ENCODE peak calls at places on chromosomes 1 and 21, in eight cellular contexts. One of them, this sample, is unnamed.

GRCh38 chr1:7621334-7622219 is 149.5 kb upstream of the VAMP3 start:
- DNase-seq in stimulated activated CD8-positive, alpha-beta memory T cell treated with anti-CD3 and anti-CD28 coated beads, Interleukin-15, amount 100 ng/mL, for 24 hours: no peak
- DNase-seq in AG04450: no peak
- DNase-seq in NCI-H1092: no peak
- DNase-seq in B cell: no peak
- DNase-seq in T47D: no peak
- DNase-seq in small intestine: peak; percentile 4
- DNase-seq in Panc1: no peak
- DNase-seq in this sample: no peak

GRCh38 chr1:2840036-2840809 is 38.7 kb upstream of the TTC34 start:
- DNase-seq in Panc1: no peak
- DNase-seq in AG04450: no peak
- DNase-seq in B cell: no peak
- DNase-seq in small intestine: peak; percentile 25
- DNase-seq in stimulated activated CD8-positive, alpha-beta memory T cell treated with anti-CD3 and anti-CD28 coated beads, Interleukin-15, amount 100 ng/mL, for 24 hours: no peak
- DNase-seq in T47D: no peak
- DNase-seq in NCI-H1092: no peak
- DNase-seq in this sample: peak; percentile 68

GRCh38 chr1:89484097-89485038 is 40.3 kb upstream of the LRRC8B start:
- DNase-seq in NCI-H1092: no peak
- DNase-seq in stimulated activated CD8-positive, alpha-beta memory T cell treated with anti-CD3 and anti-CD28 coated beads, Interleukin-15, amount 100 ng/mL, for 24 hours: no peak
- DNase-seq in T47D: no peak
- DNase-seq in AG04450: no peak
- DNase-seq in small intestine: no peak
- DNase-seq in B cell: no peak
- DNase-seq in Panc1: no peak
- DNase-seq in this sample: no peak

GRCh38 chr1:225871374-225872074 is 10.7 kb downstream of the TMEM63A start:
- DNase-seq in NCI-H1092: peak; percentile 89
- DNase-seq in small intestine: no peak
- DNase-seq in Panc1: peak; percentile 80
- DNase-seq in B cell: no peak
- DNase-seq in AG04450: no peak
- DNase-seq in stimulated activated CD8-positive, alpha-beta memory T cell treated with anti-CD3 and anti-CD28 coated beads, Interleukin-15, amount 100 ng/mL, for 24 hours: no peak
- DNase-seq in T47D: no peak
- DNase-seq in this sample: no peak

GRCh38 chr21:43866233-43866632 is 1.2 kb downstream of the AGPAT3 start:
- DNase-seq in AG04450: no peak
- DNase-seq in B cell: peak; percentile 72
- DNase-seq in small intestine: peak; percentile 43
- DNase-seq in Panc1: no peak
- DNase-seq in NCI-H1092: no peak
- DNase-seq in T47D: no peak
- DNase-seq in stimulated activated CD8-positive, alpha-beta memory T cell treated with anti-CD3 and anti-CD28 coated beads, Interleukin-15, amount 100 ng/mL, for 24 hours: peak; percentile 29
- DNase-seq in this sample: no peak

GRCh38 chr1:155889566-155889965 is 21.6 kb downstream of the RIT1 start:
- DNase-seq in NCI-H1092: no peak
- DNase-seq in small intestine: no peak
- DNase-seq in AG04450: no peak
- DNase-seq in B cell: no peak
- DNase-seq in stimulated activated CD8-positive, alpha-beta memory T cell treated with anti-CD3 and anti-CD28 coated beads, Interleukin-15, amount 100 ng/mL, for 24 hours: no peak
- DNase-seq in T47D: no peak
- DNase-seq in Panc1: no peak
- DNase-seq in this sample: no peak

GRCh38 chr1:155086182-155086741 is 7.6 kb downstream of the EFNA3 start:
- DNase-seq in B cell: peak; percentile 83
- DNase-seq in small intestine: peak; percentile 49
- DNase-seq in T47D: peak; percentile 54
- DNase-seq in Panc1: no peak
- DNase-seq in stimulated activated CD8-positive, alpha-beta memory T cell treated with anti-CD3 and anti-CD28 coated beads, Interleukin-15, amount 100 ng/mL, for 24 hours: peak; percentile 81
- DNase-seq in NCI-H1092: peak; percentile 25
- DNase-seq in AG04450: no peak
- DNase-seq in this sample: peak; percentile 79

GRCh38 chr1:208083016-208083714 is 161.0 kb downstream of the PLXNA2 start:
- DNase-seq in Panc1: no peak
- DNase-seq in stimulated activated CD8-positive, alpha-beta memory T cell treated with anti-CD3 and anti-CD28 coated beads, Interleukin-15, amount 100 ng/mL, for 24 hours: no peak
- DNase-seq in B cell: no peak
- DNase-seq in NCI-H1092: no peak
- DNase-seq in T47D: no peak
- DNase-seq in small intestine: no peak
- DNase-seq in AG04450: no peak
- DNase-seq in this sample: no peak

GRCh38 chr1:167482184-167482583 is 36.1 kb downstream of the CD247 start:
- DNase-seq in Panc1: no peak
- DNase-seq in T47D: no peak
- DNase-seq in B cell: no peak
- DNase-seq in stimulated activated CD8-positive, alpha-beta memory T cell treated with anti-CD3 and anti-CD28 coated beads, Interleukin-15, amount 100 ng/mL, for 24 hours: no peak
- DNase-seq in small intestine: no peak
- DNase-seq in AG04450: no peak
- DNase-seq in NCI-H1092: no peak
- DNase-seq in this sample: peak; percentile 82

GRCh38 chr1:57848406-57848805 is 424.5 kb upstream of the DAB1 start:
- DNase-seq in NCI-H1092: no peak
- DNase-seq in T47D: no peak
- DNase-seq in B cell: no peak
- DNase-seq in AG04450: no peak
- DNase-seq in Panc1: no peak
- DNase-seq in small intestine: no peak
- DNase-seq in stimulated activated CD8-positive, alpha-beta memory T cell treated with anti-CD3 and anti-CD28 coated beads, Interleukin-15, amount 100 ng/mL, for 24 hours: no peak
- DNase-seq in this sample: no peak

GRCh38 chr1:33330906-33331305 is 10.0 kb upstream of the A3GALT2 start:
- DNase-seq in B cell: no peak
- DNase-seq in AG04450: no peak
- DNase-seq in NCI-H1092: no peak
- DNase-seq in Panc1: no peak
- DNase-seq in stimulated activated CD8-positive, alpha-beta memory T cell treated with anti-CD3 and anti-CD28 coated beads, Interleukin-15, amount 100 ng/mL, for 24 hours: no peak
- DNase-seq in small intestine: no peak
- DNase-seq in T47D: no peak
- DNase-seq in this sample: no peak

GRCh38 chr21:37636152-37636860 is 269.7 kb downstream of the DYRK1A start:
- DNase-seq in T47D: peak; percentile 67
- DNase-seq in NCI-H1092: no peak
- DNase-seq in small intestine: no peak
- DNase-seq in Panc1: peak; percentile 50
- DNase-seq in stimulated activated CD8-positive, alpha-beta memory T cell treated with anti-CD3 and anti-CD28 coated beads, Interleukin-15, amount 100 ng/mL, for 24 hours: no peak
- DNase-seq in AG04450: peak; percentile 16
- DNase-seq in B cell: no peak
- DNase-seq in this sample: no peak

GRCh38 chr21:38773108-38774061 is 32.3 kb upstream of the ETS2 start:
- DNase-seq in AG04450: peak; percentile 93
- DNase-seq in stimulated activated CD8-positive, alpha-beta memory T cell treated with anti-CD3 and anti-CD28 coated beads, Interleukin-15, amount 100 ng/mL, for 24 hours: no peak
- DNase-seq in NCI-H1092: no peak
- DNase-seq in Panc1: peak; percentile 52
- DNase-seq in small intestine: no peak
- DNase-seq in T47D: no peak
- DNase-seq in B cell: no peak
- DNase-seq in this sample: no peak

GRCh38 chr1:42240964-42241755 is 76.6 kb upstream of the GUCA2A start:
- DNase-seq in AG04450: no peak
- DNase-seq in NCI-H1092: no peak
- DNase-seq in small intestine: no peak
- DNase-seq in stimulated activated CD8-positive, alpha-beta memory T cell treated with anti-CD3 and anti-CD28 coated beads, Interleukin-15, amount 100 ng/mL, for 24 hours: no peak
- DNase-seq in Panc1: no peak
- DNase-seq in B cell: no peak
- DNase-seq in T47D: no peak
- DNase-seq in this sample: no peak

GRCh38 chr1:230044729-230045128 is 22.3 kb upstream of the GALNT2 start:
- DNase-seq in T47D: no peak
- DNase-seq in stimulated activated CD8-positive, alpha-beta memory T cell treated with anti-CD3 and anti-CD28 coated beads, Interleukin-15, amount 100 ng/mL, for 24 hours: no peak
- DNase-seq in small intestine: no peak
- DNase-seq in AG04450: no peak
- DNase-seq in B cell: no peak
- DNase-seq in Panc1: no peak
- DNase-seq in NCI-H1092: no peak
- DNase-seq in this sample: no peak

GRCh38 chr1:92973203-92973907 is 12.1 kb upstream of the DIPK1A start:
- DNase-seq in NCI-H1092: no peak
- DNase-seq in T47D: no peak
- DNase-seq in Panc1: no peak
- DNase-seq in small intestine: no peak
- DNase-seq in stimulated activated CD8-positive, alpha-beta memory T cell treated with anti-CD3 and anti-CD28 coated beads, Interleukin-15, amount 100 ng/mL, for 24 hours: no peak
- DNase-seq in AG04450: no peak
- DNase-seq in B cell: no peak
- DNase-seq in this sample: no peak

GRCh38 chr1:197200468-197200899 is 54.0 kb upstream of the ASPM start:
- DNase-seq in B cell: no peak
- DNase-seq in small intestine: no peak
- DNase-seq in Panc1: no peak
- DNase-seq in NCI-H1092: no peak
- DNase-seq in T47D: no peak
- DNase-seq in AG04450: no peak
- DNase-seq in stimulated activated CD8-positive, alpha-beta memory T cell treated with anti-CD3 and anti-CD28 coated beads, Interleukin-15, amount 100 ng/mL, for 24 hours: peak; percentile 0
- DNase-seq in this sample: no peak

GRCh38 chr1:150576367-150576711 is 3.1 kb downstream of the MCL1 start:
- DNase-seq in NCI-H1092: no peak
- DNase-seq in B cell: no peak
- DNase-seq in AG04450: no peak
- DNase-seq in stimulated activated CD8-positive, alpha-beta memory T cell treated with anti-CD3 and anti-CD28 coated beads, Interleukin-15, amount 100 ng/mL, for 24 hours: no peak
- DNase-seq in T47D: no peak
- DNase-seq in Panc1: no peak
- DNase-seq in small intestine: peak; percentile 45
- DNase-seq in this sample: no peak

GRCh38 chr1:175882192-175882591 is 138.8 kb upstream of the TNR start:
- DNase-seq in T47D: no peak
- DNase-seq in Panc1: no peak
- DNase-seq in stimulated activated CD8-positive, alpha-beta memory T cell treated with anti-CD3 and anti-CD28 coated beads, Interleukin-15, amount 100 ng/mL, for 24 hours: no peak
- DNase-seq in AG04450: no peak
- DNase-seq in NCI-H1092: no peak
- DNase-seq in small intestine: no peak
- DNase-seq in B cell: no peak
- DNase-seq in this sample: no peak

GRCh38 chr1:185775505-185775904 is 41.3 kb downstream of the HMCN1 start:
- DNase-seq in Panc1: no peak
- DNase-seq in small intestine: no peak
- DNase-seq in stimulated activated CD8-positive, alpha-beta memory T cell treated with anti-CD3 and anti-CD28 coated beads, Interleukin-15, amount 100 ng/mL, for 24 hours: no peak
- DNase-seq in AG04450: no peak
- DNase-seq in T47D: no peak
- DNase-seq in NCI-H1092: no peak
- DNase-seq in B cell: no peak
- DNase-seq in this sample: no peak

GRCh38 chr1:53913352-53914043 is 19.5 kb downstream of the DIO1 start:
- DNase-seq in B cell: no peak
- DNase-seq in NCI-H1092: no peak
- DNase-seq in stimulated activated CD8-positive, alpha-beta memory T cell treated with anti-CD3 and anti-CD28 coated beads, Interleukin-15, amount 100 ng/mL, for 24 hours: no peak
- DNase-seq in Panc1: no peak
- DNase-seq in small intestine: no peak
- DNase-seq in T47D: no peak
- DNase-seq in AG04450: no peak
- DNase-seq in this sample: no peak

GRCh38 chr1:57600424-57600823 is 176.6 kb upstream of the DAB1 start:
- DNase-seq in small intestine: no peak
- DNase-seq in stimulated activated CD8-positive, alpha-beta memory T cell treated with anti-CD3 and anti-CD28 coated beads, Interleukin-15, amount 100 ng/mL, for 24 hours: no peak
- DNase-seq in T47D: no peak
- DNase-seq in B cell: no peak
- DNase-seq in AG04450: no peak
- DNase-seq in Panc1: no peak
- DNase-seq in NCI-H1092: no peak
- DNase-seq in this sample: no peak

GRCh38 chr1:80059940-80060339 is 1053.4 kb upstream of the ADGRL4 start:
- DNase-seq in NCI-H1092: no peak
- DNase-seq in Panc1: no peak
- DNase-seq in stimulated activated CD8-positive, alpha-beta memory T cell treated with anti-CD3 and anti-CD28 coated beads, Interleukin-15, amount 100 ng/mL, for 24 hours: no peak
- DNase-seq in AG04450: no peak
- DNase-seq in B cell: no peak
- DNase-seq in small intestine: no peak
- DNase-seq in T47D: no peak
- DNase-seq in this sample: no peak

GRCh38 chr1:86778510-86779218 is 74.3 kb downstream of the SH3GLB1 start:
- DNase-seq in B cell: no peak
- DNase-seq in T47D: no peak
- DNase-seq in Panc1: no peak
- DNase-seq in NCI-H1092: no peak
- DNase-seq in stimulated activated CD8-positive, alpha-beta memory T cell treated with anti-CD3 and anti-CD28 coated beads, Interleukin-15, amount 100 ng/mL, for 24 hours: no peak
- DNase-seq in small intestine: peak; percentile 83
- DNase-seq in AG04450: no peak
- DNase-seq in this sample: no peak

GRCh38 chr21:23968722-23969647 is 1638.3 kb downstream of the MRPL39 start:
- DNase-seq in small intestine: peak; percentile 12
- DNase-seq in AG04450: peak; percentile 7
- DNase-seq in NCI-H1092: peak; percentile 78
- DNase-seq in B cell: peak; percentile 67
- DNase-seq in stimulated activated CD8-positive, alpha-beta memory T cell treated with anti-CD3 and anti-CD28 coated beads, Interleukin-15, amount 100 ng/mL, for 24 hours: peak; percentile 6
- DNase-seq in Panc1: peak; percentile 57
- DNase-seq in T47D: no peak
- DNase-seq in this sample: peak; percentile 75

GRCh38 chr1:93358293-93358692 is 12.6 kb downstream of the DR1 start:
- DNase-seq in Panc1: no peak
- DNase-seq in small intestine: no peak
- DNase-seq in AG04450: no peak
- DNase-seq in T47D: no peak
- DNase-seq in stimulated activated CD8-positive, alpha-beta memory T cell treated with anti-CD3 and anti-CD28 coated beads, Interleukin-15, amount 100 ng/mL, for 24 hours: no peak
- DNase-seq in B cell: no peak
- DNase-seq in NCI-H1092: no peak
- DNase-seq in this sample: no peak

GRCh38 chr1:241560511-241561187 is 28.5 kb downstream of the KMO start:
- DNase-seq in T47D: no peak
- DNase-seq in AG04450: no peak
- DNase-seq in small intestine: no peak
- DNase-seq in B cell: no peak
- DNase-seq in stimulated activated CD8-positive, alpha-beta memory T cell treated with anti-CD3 and anti-CD28 coated beads, Interleukin-15, amount 100 ng/mL, for 24 hours: no peak
- DNase-seq in Panc1: no peak
- DNase-seq in NCI-H1092: no peak
- DNase-seq in this sample: no peak

GRCh38 chr1:6889875-6890480 is 104.7 kb downstream of the CAMTA1 start:
- DNase-seq in Panc1: peak; percentile 39
- DNase-seq in T47D: peak; percentile 13
- DNase-seq in B cell: no peak
- DNase-seq in small intestine: peak; percentile 83
- DNase-seq in NCI-H1092: peak; percentile 43
- DNase-seq in AG04450: peak; percentile 33
- DNase-seq in stimulated activated CD8-positive, alpha-beta memory T cell treated with anti-CD3 and anti-CD28 coated beads, Interleukin-15, amount 100 ng/mL, for 24 hours: no peak
- DNase-seq in this sample: peak; percentile 29

GRCh38 chr1:118989878-118990378 is 1.8 kb upstream of the TBX15 start:
- DNase-seq in small intestine: no peak
- DNase-seq in B cell: no peak
- DNase-seq in T47D: no peak
- DNase-seq in AG04450: no peak
- DNase-seq in Panc1: no peak
- DNase-seq in NCI-H1092: no peak
- DNase-seq in stimulated activated CD8-positive, alpha-beta memory T cell treated with anti-CD3 and anti-CD28 coated beads, Interleukin-15, amount 100 ng/mL, for 24 hours: no peak
- DNase-seq in this sample: no peak

GRCh38 chr1:6360517-6360916 is 33.0 kb downstream of the ACOT7 start:
- DNase-seq in AG04450: no peak
- DNase-seq in B cell: no peak
- DNase-seq in T47D: no peak
- DNase-seq in Panc1: no peak
- DNase-seq in small intestine: peak; percentile 80
- DNase-seq in NCI-H1092: no peak
- DNase-seq in stimulated activated CD8-positive, alpha-beta memory T cell treated with anti-CD3 and anti-CD28 coated beads, Interleukin-15, amount 100 ng/mL, for 24 hours: no peak
- DNase-seq in this sample: no peak

GRCh38 chr1:64516301-64516700 is 46.4 kb downstream of the CACHD1 start:
- DNase-seq in stimulated activated CD8-positive, alpha-beta memory T cell treated with anti-CD3 and anti-CD28 coated beads, Interleukin-15, amount 100 ng/mL, for 24 hours: no peak
- DNase-seq in B cell: no peak
- DNase-seq in AG04450: no peak
- DNase-seq in T47D: no peak
- DNase-seq in small intestine: no peak
- DNase-seq in NCI-H1092: no peak
- DNase-seq in Panc1: no peak
- DNase-seq in this sample: no peak